ENCODE peak calls at places on chromosomes 3 and 15, in nine cellular contexts. One of them, this sample, is unnamed.

GRCh38 chr15:70251246-70251990 is 153.7 kb upstream of the TLE3 start:
- DNase-seq in B cell: no peak
- DNase-seq in IMR-90: no peak
- DNase-seq in HFFc6: no peak
- DNase-seq in transverse colon: no peak
- DNase-seq in A549: no peak
- DNase-seq in fibroblast of the aortic adventitia: no peak
- DNase-seq in astrocyte of the spinal cord: no peak
- DNase-seq in brain microvascular endothelial cell: no peak
- DNase-seq in this sample: no peak

GRCh38 chr3:138459619-138460535 is 25.5 kb downstream of the ESYT3 start:
- DNase-seq in brain microvascular endothelial cell: no peak
- DNase-seq in transverse colon: no peak
- DNase-seq in IMR-90: no peak
- DNase-seq in B cell: no peak
- DNase-seq in astrocyte of the spinal cord: no peak
- DNase-seq in HFFc6: no peak
- DNase-seq in A549: no peak
- DNase-seq in fibroblast of the aortic adventitia: no peak
- DNase-seq in this sample: no peak

GRCh38 chr3:32278714-32279113 is 40.2 kb downstream of the CMTM8 start:
- DNase-seq in HFFc6: peak; percentile 11
- DNase-seq in brain microvascular endothelial cell: peak; percentile 67
- DNase-seq in A549: no peak
- DNase-seq in IMR-90: peak; percentile 4
- DNase-seq in astrocyte of the spinal cord: no peak
- DNase-seq in B cell: no peak
- DNase-seq in fibroblast of the aortic adventitia: peak; percentile 40
- DNase-seq in transverse colon: no peak
- DNase-seq in this sample: no peak

GRCh38 chr15:90930861-90931629 is 1.3 kb downstream of the HDDC3 start:
- DNase-seq in IMR-90: no peak
- DNase-seq in HFFc6: no peak
- DNase-seq in astrocyte of the spinal cord: no peak
- DNase-seq in A549: no peak
- DNase-seq in B cell: no peak
- DNase-seq in brain microvascular endothelial cell: no peak
- DNase-seq in transverse colon: no peak
- DNase-seq in fibroblast of the aortic adventitia: peak; percentile 35
- DNase-seq in this sample: no peak

GRCh38 chr15:31452595-31453557 is 126.2 kb downstream of the KLF13 start:
- DNase-seq in HFFc6: no peak
- DNase-seq in fibroblast of the aortic adventitia: no peak
- DNase-seq in astrocyte of the spinal cord: no peak
- DNase-seq in brain microvascular endothelial cell: no peak
- DNase-seq in B cell: no peak
- DNase-seq in A549: no peak
- DNase-seq in IMR-90: no peak
- DNase-seq in transverse colon: no peak
- DNase-seq in this sample: no peak

GRCh38 chr3:61966200-61966599 is 404.8 kb downstream of the PTPRG start:
- DNase-seq in A549: no peak
- DNase-seq in HFFc6: no peak
- DNase-seq in fibroblast of the aortic adventitia: no peak
- DNase-seq in transverse colon: no peak
- DNase-seq in B cell: no peak
- DNase-seq in IMR-90: peak; percentile 4
- DNase-seq in brain microvascular endothelial cell: no peak
- DNase-seq in astrocyte of the spinal cord: no peak
- DNase-seq in this sample: no peak

GRCh38 chr15:80577552-80578205 is 117.4 kb upstream of the ABHD17C start:
- DNase-seq in HFFc6: no peak
- DNase-seq in transverse colon: no peak
- DNase-seq in A549: no peak
- DNase-seq in brain microvascular endothelial cell: no peak
- DNase-seq in B cell: no peak
- DNase-seq in fibroblast of the aortic adventitia: no peak
- DNase-seq in astrocyte of the spinal cord: no peak
- DNase-seq in IMR-90: no peak
- DNase-seq in this sample: no peak

GRCh38 chr15:80854104-80854503 is 74.9 kb downstream of the CEMIP start:
- DNase-seq in astrocyte of the spinal cord: no peak
- DNase-seq in B cell: no peak
- DNase-seq in transverse colon: no peak
- DNase-seq in brain microvascular endothelial cell: no peak
- DNase-seq in HFFc6: no peak
- DNase-seq in A549: no peak
- DNase-seq in IMR-90: no peak
- DNase-seq in fibroblast of the aortic adventitia: peak; percentile 63
- DNase-seq in this sample: no peak

GRCh38 chr3:65210026-65210814 is 522.4 kb upstream of the ADAMTS9 start:
- DNase-seq in fibroblast of the aortic adventitia: no peak
- DNase-seq in HFFc6: no peak
- DNase-seq in A549: no peak
- DNase-seq in IMR-90: no peak
- DNase-seq in astrocyte of the spinal cord: no peak
- DNase-seq in transverse colon: no peak
- DNase-seq in brain microvascular endothelial cell: no peak
- DNase-seq in B cell: no peak
- DNase-seq in this sample: no peak

GRCh38 chr3:183897606-183898384 is 13.1 kb upstream of the PARL start:
- DNase-seq in IMR-90: no peak
- DNase-seq in brain microvascular endothelial cell: no peak
- DNase-seq in fibroblast of the aortic adventitia: no peak
- DNase-seq in HFFc6: no peak
- DNase-seq in B cell: no peak
- DNase-seq in transverse colon: no peak
- DNase-seq in A549: no peak
- DNase-seq in astrocyte of the spinal cord: no peak
- DNase-seq in this sample: no peak

GRCh38 chr3:150457996-150458395 is 49.9 kb downstream of the TSC22D2 start:
- DNase-seq in B cell: no peak
- DNase-seq in transverse colon: no peak
- DNase-seq in IMR-90: no peak
- DNase-seq in HFFc6: no peak
- DNase-seq in A549: no peak
- DNase-seq in astrocyte of the spinal cord: no peak
- DNase-seq in brain microvascular endothelial cell: no peak
- DNase-seq in fibroblast of the aortic adventitia: peak; percentile 76
- DNase-seq in this sample: no peak

GRCh38 chr3:194150252-194150934 is 14.4 kb downstream of the HES1 start:
- DNase-seq in astrocyte of the spinal cord: no peak
- DNase-seq in A549: no peak
- DNase-seq in brain microvascular endothelial cell: no peak
- DNase-seq in transverse colon: no peak
- DNase-seq in IMR-90: no peak
- DNase-seq in B cell: no peak
- DNase-seq in fibroblast of the aortic adventitia: no peak
- DNase-seq in HFFc6: no peak
- DNase-seq in this sample: no peak

GRCh38 chr3:138461246-138461645 is 26.8 kb downstream of the ESYT3 start:
- DNase-seq in HFFc6: peak; percentile 24
- DNase-seq in transverse colon: no peak
- DNase-seq in fibroblast of the aortic adventitia: no peak
- DNase-seq in astrocyte of the spinal cord: no peak
- DNase-seq in B cell: no peak
- DNase-seq in A549: no peak
- DNase-seq in IMR-90: peak; percentile 16
- DNase-seq in brain microvascular endothelial cell: no peak
- DNase-seq in this sample: no peak

GRCh38 chr3:157530637-157531300 is 27.6 kb upstream of the VEPH1 start:
- DNase-seq in IMR-90: peak; percentile 53
- DNase-seq in fibroblast of the aortic adventitia: peak; percentile 78
- DNase-seq in transverse colon: no peak
- DNase-seq in B cell: no peak
- DNase-seq in A549: no peak
- DNase-seq in HFFc6: peak; percentile 28
- DNase-seq in brain microvascular endothelial cell: peak; percentile 36
- DNase-seq in astrocyte of the spinal cord: peak; percentile 45
- DNase-seq in this sample: no peak

GRCh38 chr3:17420668-17421067 is 321.8 kb downstream of the TBC1D5 start:
- DNase-seq in A549: no peak
- DNase-seq in HFFc6: no peak
- DNase-seq in brain microvascular endothelial cell: no peak
- DNase-seq in astrocyte of the spinal cord: no peak
- DNase-seq in transverse colon: no peak
- DNase-seq in B cell: no peak
- DNase-seq in IMR-90: peak; percentile 28
- DNase-seq in fibroblast of the aortic adventitia: no peak
- DNase-seq in this sample: no peak

GRCh38 chr15:51390239-51390931 is 48.9 kb downstream of the GLDN start:
- DNase-seq in brain microvascular endothelial cell: no peak
- DNase-seq in fibroblast of the aortic adventitia: no peak
- DNase-seq in transverse colon: no peak
- DNase-seq in astrocyte of the spinal cord: no peak
- DNase-seq in HFFc6: no peak
- DNase-seq in IMR-90: no peak
- DNase-seq in A549: no peak
- DNase-seq in B cell: no peak
- DNase-seq in this sample: no peak

GRCh38 chr3:180684807-180685206 is 5.5 kb upstream of the CCDC39 start:
- DNase-seq in B cell: no peak
- DNase-seq in brain microvascular endothelial cell: no peak
- DNase-seq in astrocyte of the spinal cord: no peak
- DNase-seq in transverse colon: no peak
- DNase-seq in A549: no peak
- DNase-seq in fibroblast of the aortic adventitia: no peak
- DNase-seq in IMR-90: no peak
- DNase-seq in HFFc6: no peak
- DNase-seq in this sample: no peak

GRCh38 chr3:180678231-180678630 is 1.1 kb downstream of the CCDC39 start:
- DNase-seq in B cell: no peak
- DNase-seq in fibroblast of the aortic adventitia: no peak
- DNase-seq in HFFc6: no peak
- DNase-seq in A549: no peak
- DNase-seq in transverse colon: no peak
- DNase-seq in IMR-90: no peak
- DNase-seq in brain microvascular endothelial cell: no peak
- DNase-seq in astrocyte of the spinal cord: no peak
- DNase-seq in this sample: no peak

GRCh38 chr3:180683816-180684215 is 4.5 kb upstream of the CCDC39 start:
- DNase-seq in brain microvascular endothelial cell: no peak
- DNase-seq in A549: no peak
- DNase-seq in IMR-90: no peak
- DNase-seq in astrocyte of the spinal cord: no peak
- DNase-seq in fibroblast of the aortic adventitia: no peak
- DNase-seq in transverse colon: no peak
- DNase-seq in HFFc6: no peak
- DNase-seq in B cell: no peak
- DNase-seq in this sample: no peak

GRCh38 chr3:180680097-180680430 is 775 bp upstream of the CCDC39 start:
- DNase-seq in HFFc6: peak; percentile 31
- DNase-seq in IMR-90: peak; percentile 18
- DNase-seq in fibroblast of the aortic adventitia: peak; percentile 48
- DNase-seq in transverse colon: peak; percentile 8
- DNase-seq in brain microvascular endothelial cell: peak; percentile 11
- DNase-seq in A549: peak; percentile 5
- DNase-seq in B cell: peak; percentile 15
- DNase-seq in astrocyte of the spinal cord: peak; percentile 53
- DNase-seq in this sample: peak; percentile 36

DNA sequence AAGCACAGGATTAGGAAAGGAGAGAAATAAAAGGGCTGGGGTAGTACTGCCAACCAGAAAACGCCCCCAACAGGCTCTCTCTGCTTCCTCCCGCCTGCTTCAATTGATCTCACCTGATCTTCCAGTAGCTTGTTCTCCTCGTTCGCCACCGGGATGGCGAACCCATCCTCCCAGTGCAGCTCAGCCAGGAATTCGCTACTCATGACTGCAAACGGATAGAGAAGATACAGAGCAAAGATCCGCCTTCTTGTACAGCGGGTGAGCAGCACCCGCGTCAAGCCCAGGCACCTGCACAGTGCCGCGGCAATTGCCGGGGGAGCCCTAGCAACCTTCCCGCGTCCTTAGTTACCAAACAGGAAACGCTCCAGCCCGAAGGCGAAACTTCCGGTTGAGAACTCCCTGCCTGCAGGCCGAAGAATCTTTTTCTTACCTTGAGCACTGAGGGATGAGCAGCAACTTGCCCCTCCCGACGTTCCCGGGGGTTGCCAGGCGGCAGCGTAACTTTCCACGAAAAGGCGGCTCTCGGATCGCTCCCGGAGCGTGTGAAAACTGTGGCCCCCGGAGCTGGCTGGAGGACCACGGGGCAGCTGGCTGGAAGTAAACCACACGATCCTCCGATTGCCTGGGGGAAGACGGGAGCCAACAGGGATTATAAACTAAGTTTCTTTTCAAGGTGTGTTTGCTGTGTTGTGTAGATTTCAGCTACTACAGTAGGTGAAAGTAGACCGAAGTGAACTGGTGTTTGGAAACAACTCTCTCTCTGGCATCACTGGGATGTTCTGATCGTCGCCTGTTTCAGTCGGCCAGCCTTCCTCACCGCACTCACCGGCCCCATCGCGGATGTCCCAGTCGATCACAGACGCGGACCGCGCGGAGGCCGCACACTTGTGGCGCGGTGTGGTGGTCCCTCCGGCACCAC is at the start of gene CCDC39:
- DNase-seq in B cell: peak; percentile 44
- DNase-seq in HFFc6: peak; percentile 49
- DNase-seq in IMR-90: peak; percentile 49
- DNase-seq in fibroblast of the aortic adventitia: peak; percentile 56
- DNase-seq in A549: peak; percentile 34
- DNase-seq in brain microvascular endothelial cell: peak; percentile 29
- DNase-seq in transverse colon: peak; percentile 72
- DNase-seq in astrocyte of the spinal cord: peak; percentile 71
- DNase-seq in this sample: peak; percentile 77
- TF ChIP-seq CTCF in B cell: no peak
- TF ChIP-seq CTCF in HFFc6: no peak
- TF ChIP-seq CTCF in IMR-90: no peak
- TF ChIP-seq CTCF in fibroblast of the aortic adventitia: no peak
- TF ChIP-seq CTCF in A549: no peak
- TF ChIP-seq CTCF in brain microvascular endothelial cell: no peak
- TF ChIP-seq CTCF in transverse colon: no peak
- TF ChIP-seq CTCF in astrocyte of the spinal cord: no peak
- TF ChIP-seq CTCF in this sample: no peak

GRCh38 chr3:29914861-29915524 is 634.1 kb downstream of the RBMS3 start:
- DNase-seq in fibroblast of the aortic adventitia: peak; percentile 72
- DNase-seq in astrocyte of the spinal cord: peak; percentile 80
- DNase-seq in B cell: no peak
- DNase-seq in HFFc6: peak; percentile 72
- DNase-seq in brain microvascular endothelial cell: no peak
- DNase-seq in A549: no peak
- DNase-seq in transverse colon: no peak
- DNase-seq in IMR-90: peak; percentile 78
- DNase-seq in this sample: no peak
- TF ChIP-seq CTCF in fibroblast of the aortic adventitia: no peak
- TF ChIP-seq CTCF in astrocyte of the spinal cord: no peak
- TF ChIP-seq CTCF in B cell: no peak
- TF ChIP-seq CTCF in HFFc6: no peak
- TF ChIP-seq CTCF in brain microvascular endothelial cell: no peak
- TF ChIP-seq CTCF in A549: no peak
- TF ChIP-seq CTCF in transverse colon: no peak
- TF ChIP-seq CTCF in IMR-90: no peak
- TF ChIP-seq CTCF in this sample: no peak

GRCh38 chr15:50261979-50262378 is 3.5 kb downstream of the HDC start:
- DNase-seq in astrocyte of the spinal cord: no peak
- DNase-seq in B cell: no peak
- DNase-seq in IMR-90: no peak
- DNase-seq in HFFc6: no peak
- DNase-seq in transverse colon: no peak
- DNase-seq in brain microvascular endothelial cell: no peak
- DNase-seq in A549: no peak
- DNase-seq in fibroblast of the aortic adventitia: no peak
- DNase-seq in this sample: no peak
- TF ChIP-seq CTCF in astrocyte of the spinal cord: no peak
- TF ChIP-seq CTCF in B cell: no peak
- TF ChIP-seq CTCF in IMR-90: no peak
- TF ChIP-seq CTCF in HFFc6: no peak
- TF ChIP-seq CTCF in transverse colon: no peak
- TF ChIP-seq CTCF in brain microvascular endothelial cell: peak; percentile 15
- TF ChIP-seq CTCF in A549: no peak
- TF ChIP-seq CTCF in fibroblast of the aortic adventitia: no peak
- TF ChIP-seq CTCF in this sample: no peak

GRCh38 chr3:72665701-72666443 is 182.4 kb downstream of the SHQ1 start:
- DNase-seq in IMR-90: no peak
- DNase-seq in astrocyte of the spinal cord: no peak
- DNase-seq in transverse colon: peak; percentile 58
- DNase-seq in A549: peak; percentile 47
- DNase-seq in HFFc6: peak; percentile 9
- DNase-seq in brain microvascular endothelial cell: peak; percentile 41
- DNase-seq in B cell: peak; percentile 58
- DNase-seq in fibroblast of the aortic adventitia: no peak
- DNase-seq in this sample: peak; percentile 43
- TF ChIP-seq CTCF in IMR-90: peak; percentile 38
- TF ChIP-seq CTCF in astrocyte of the spinal cord: peak; percentile 44
- TF ChIP-seq CTCF in transverse colon: peak; percentile 46
- TF ChIP-seq CTCF in A549: peak; percentile 58
- TF ChIP-seq CTCF in HFFc6: peak; percentile 82
- TF ChIP-seq CTCF in brain microvascular endothelial cell: peak; percentile 69
- TF ChIP-seq CTCF in B cell: peak; percentile 70
- TF ChIP-seq CTCF in fibroblast of the aortic adventitia: peak; percentile 33
- TF ChIP-seq CTCF in this sample: peak; percentile 63